ENCODE peak calls at places on chromosomes 11 and 22, in eight cellular contexts. W is NAMALWA; J is HTR-8/SVneo; N is activated T-helper 9 cell treated with anti-CD3 and anti-CD28 coated beads, Interleukin-2, amount 50 U/mL, for 16 hours; X is EL; H is GF-D8; Y is GM04504; Z is Right ventricle myocardium superior. O is an unnamed sample.

GRCh38 chr11:86869966-86870570 is 69.7 kb downstream of the PRSS23 start:
- DNase-seq in X (peak; percentile 61), W (peak; percentile 67), Y (peak; percentile 35), J (peak; percentile 75), H (no peak), Z (peak; percentile 63), N (peak; percentile 4), O (peak; percentile 87)

GRCh38 chr11:69435161-69435990 is 46.1 kb upstream of the LINC01488 start:
- DNase-seq in J (no peak), W (no peak), Z (no peak), N (no peak), Y (no peak), X (no peak), H (no peak), O (no peak)

GRCh38 chr22:23403720-23404688 is 176.1 kb downstream of the IGLL1 start:
- DNase-seq in Y (no peak), W (no peak), X (no peak), H (no peak), J (no peak), N (no peak), Z (no peak), O (no peak)

GRCh38 chr11:45964911-45965389 is 42.5 kb downstream of the LARGE2 start:
- DNase-seq in Z (no peak), J (peak; percentile 87), H (no peak), W (peak; percentile 85), N (peak; percentile 30), Y (peak; percentile 52), X (peak; percentile 80), O (peak; percentile 97)

GRCh38 chr11:5380740-5381342 is 2.8 kb upstream of the OR51M1 start:
- DNase-seq in N (no peak), Z (no peak), Y (peak; percentile 46), J (peak; percentile 33), W (peak; percentile 63), X (peak; percentile 74), H (no peak), O (peak; percentile 61)

GRCh38 chr11:68509105-68509504 is 48.6 kb downstream of the PPP6R3 start:
- DNase-seq in Y (peak; percentile 26), X (no peak), N (no peak), H (no peak), Z (no peak), W (no peak), J (no peak), O (no peak)

GRCh38 chr22:21829523-21829922 is 37.9 kb downstream of the MAPK1 start:
- DNase-seq in J (no peak), W (no peak), Z (no peak), X (peak; percentile 5), N (no peak), H (no peak), Y (no peak), O (no peak)

GRCh38 chr11:90803366-90803765 is 580.5 kb upstream of the CHORDC1 start:
- DNase-seq in Z (no peak), N (no peak), Y (no peak), X (no peak), H (no peak), W (no peak), J (no peak), O (no peak)

GRCh38 chr11:116835042-116835772 is 2.2 kb downstream of the APOA1 start:
- DNase-seq in N (no peak), W (no peak), H (peak; percentile 90), X (no peak), Z (no peak), Y (no peak), J (no peak), O (no peak)

GRCh38 chr11:75536786-75537629 is 11.3 kb upstream of the GDPD5 start:
- DNase-seq in Y (no peak), H (peak; percentile 16), Z (no peak), W (peak; percentile 62), J (no peak), N (peak; percentile 41), X (no peak), O (no peak)

GRCh38 chr11:128476729-128477128 is 110.6 kb downstream of the ETS1 start:
- DNase-seq in W (no peak), X (no peak), Y (no peak), Z (no peak), H (peak; percentile 91), J (no peak), N (peak; percentile 49), O (no peak)

GRCh38 chr22:36298601-36299000 is 45.7 kb downstream of the APOL1 start:
- DNase-seq in Z (peak; percentile 30), H (no peak), N (no peak), Y (no peak), W (no peak), X (no peak), J (no peak), O (no peak)

GRCh38 chr11:68033708-68034045 is 3.2 kb downstream of the NDUFS8 start:
- DNase-seq in W (no peak), H (no peak), X (no peak), J (no peak), N (no peak), Y (no peak), Z (peak; percentile 81), O (no peak)

GRCh38 chr11:17012712-17013547 is 1.3 kb downstream of the PLEKHA7 start:
- DNase-seq in Y (no peak), Z (peak; percentile 67), W (no peak), J (peak; percentile 45), X (peak; percentile 58), H (no peak), N (no peak), O (no peak)

GRCh38 chr22:48943567-48944432 is 883.9 kb downstream of the BRD1 start:
- DNase-seq in Y (no peak), W (peak; percentile 18), H (no peak), X (no peak), N (no peak), Z (no peak), J (no peak), O (peak; percentile 64)

GRCh38 chr11:35141538-35141937 is 2.6 kb downstream of the CD44 start:
- DNase-seq in J (no peak), X (no peak), N (no peak), Z (peak; percentile 77), Y (no peak), W (no peak), H (peak; percentile 0), O (no peak)

GRCh38 chr11:71962428-71963038 is 33.7 kb downstream of the RNF121 start:
- DNase-seq in H (peak; percentile 61), J (no peak), Z (no peak), Y (no peak), W (peak; percentile 35), N (no peak), X (peak; percentile 45), O (peak; percentile 9)

GRCh38 chr11:75516886-75517285 is 8.9 kb downstream of the GDPD5 start:
- DNase-seq in H (no peak), Y (no peak), X (no peak), J (no peak), N (no peak), W (no peak), Z (no peak), O (no peak)

GRCh38 chr22:30313527-30314385 is 13.0 kb downstream of the TBC1D10A start:
- DNase-seq in H (no peak), Z (no peak), Y (no peak), W (no peak), J (no peak), X (no peak), N (no peak), O (no peak)

GRCh38 chr11:2215561-2216399 is 44.2 kb upstream of the TH start:
- DNase-seq in Z (no peak), N (no peak), Y (no peak), J (no peak), X (no peak), W (no peak), H (no peak), O (no peak)